ENCODE peak calls at places on chromosomes 4 and X, in five cellular contexts. Q is fibroblast of lung, V is right atrium auricular region, K is right lobe of liver, A is heart right ventricle. R is an unnamed sample. For H3K27me3, the result is how much of the 10 kb centered on the place peaks cover.

GRCh38 chr4:70902577-70903281 is 560 bp downstream of the MOB1B start:
- DNase-seq in Q (peak), K (no peak), V (no peak), A (no peak), R (no peak)

GRCh38 chr4:59838236-59838635 is 1361.9 kb upstream of the ADGRL3 start:
- DNase-seq in V (no peak), K (no peak), A (no peak), Q (no peak), R (no peak)

GRCh38 chrX:150338615-150339014 is 24.5 kb upstream of the MAMLD1 start:
- DNase-seq in K (no peak), A (no peak), Q (no peak), V (no peak), R (no peak)

GRCh38 chrX:134364711-134365110 is 95.3 kb upstream of the HPRT1 start:
- DNase-seq in A (no peak), K (no peak), Q (peak), V (no peak), R (no peak)

GRCh38 chr4:165204462-165204830 is 2.9 kb upstream of the KLHL2 start:
- DNase-seq in Q (peak), K (no peak), V (no peak), A (no peak), R (no peak)

GRCh38 chr4:151940926-151941617 is 180.3 kb upstream of the GATB start:
- DNase-seq in Q (no peak), A (no peak), K (no peak), V (no peak), R (no peak)

GRCh38 chrX:38800981-38801845 is at the start of gene MID1IP1:
- DNase-seq in K (peak), Q (peak), V (peak), A (peak), R (peak)

GRCh38 chrX:32572644-32573043 is 638.7 kb downstream of the DMD start:
- DNase-seq in Q (no peak), V (no peak), A (no peak), K (no peak), R (no peak)

GRCh38 chrX:105552395-105552794 is 269.9 kb upstream of the NRK start:
- DNase-seq in K (no peak), Q (peak), V (no peak), A (no peak), R (no peak)

GRCh38 chrX:132191938-132192337 is 27.3 kb downstream of the RAP2C start:
- DNase-seq in A (no peak), K (no peak), Q (no peak), V (no peak), R (no peak)

GRCh38 chr4:169385356-169385755 is 114.6 kb upstream of the SH3RF1 start:
- DNase-seq in Q (peak), V (no peak), A (no peak), K (no peak), R (no peak)

GRCh38 chrX:42544883-42545282 is 233.1 kb downstream of the PPP1R2C start:
- DNase-seq in V (no peak), K (no peak), Q (no peak), A (no peak), R (no peak)

GRCh38 chr4:72430050-72430449 is 139.0 kb downstream of the ADAMTS3 start:
- DNase-seq in K (no peak), A (no peak), V (no peak), Q (peak), R (no peak)

GRCh38 chr4:142264961-142265360 is 581.1 kb downstream of the INPP4B start:
- DNase-seq in K (no peak), Q (peak), A (no peak), V (no peak), R (no peak)

GRCh38 chr4:47531241-47531953 is 46.3 kb downstream of the ATP10D start:
- DNase-seq in Q (peak), K (no peak), A (peak), V (no peak), R (no peak)

GRCh38 chrX:10932842-10933440 is 178.2 kb upstream of the HCCS start:
- DNase-seq in A (no peak), K (no peak), Q (peak), V (no peak), R (no peak)

GRCh38 chr4:140238353-140239041 is 84.5 kb upstream of the MAML3 start:
- DNase-seq in V (peak), K (peak), Q (peak), A (peak), R (peak)

GRCh38 chr4:152843476-152844107 is 63.8 kb downstream of the ARFIP1 start:
- DNase-seq in Q (no peak), V (no peak), K (no peak), A (no peak), R (no peak)

GRCh38 chr4:133151301-133151680 is 2.2 kb downstream of the PCDH10 start:
- DNase-seq in Q (peak), V (no peak), A (no peak), K (no peak), R (no peak)

GRCh38 chr4:180913750-180914149 is 1329.5 kb upstream of the TENM3 start:
- DNase-seq in A (no peak), Q (no peak), V (no peak), K (no peak), R (no peak)

GRCh38 chrX:18674417-18674787 is 2.5 kb upstream of the RS1 start:
- DNase-seq in K (peak), V (peak), A (peak), Q (no peak), R (no peak)

GRCh38 chrX:154019633-154020499 is at the start of gene IRAK1:
- DNase-seq in Q (peak), A (peak), V (no peak), K (peak), R (no peak)

GRCh38 chr4:22897520-22898108 is 204.9 kb downstream of the GBA3 start:
- DNase-seq in Q (peak), K (no peak), V (no peak), A (no peak), R (no peak)

GRCh38 chrX:113929004-113929403 is 654.9 kb upstream of the HTR2C start:
- DNase-seq in V (no peak), K (no peak), Q (peak), A (no peak), R (no peak)

GRCh38 chrX:10172867-10173266 is 16.1 kb downstream of the CLCN4 start:
- DNase-seq in Q (no peak), V (no peak), K (no peak), A (no peak), R (no peak)

GRCh38 chr4:101393256-101393655 is 45.9 kb upstream of the PPP3CA start:
- DNase-seq in Q (peak), K (no peak), A (no peak), V (no peak), R (no peak)

GRCh38 chr4:47662975-47663374 is 174.9 kb downstream of the CORIN start:
- DNase-seq in Q (no peak), A (no peak), V (no peak), K (no peak), R (no peak)

GRCh38 chrX:15653961-15654360 is 10.6 kb downstream of the CLTRN start:
- DNase-seq in K (no peak), A (no peak), V (no peak), Q (no peak), R (no peak)

GRCh38 chr4:121728066-121728465 is 31.3 kb upstream of the ANXA5 start:
- DNase-seq in V (no peak), A (no peak), K (no peak), Q (peak), R (no peak)

GRCh38 chr4:127997534-127998388 is 32.6 kb downstream of the ABHD18 start:
- DNase-seq in K (no peak), V (no peak), Q (peak), A (no peak), R (no peak)

GRCh38 chrX:40054793-40055192 is 43.0 kb downstream of the BCOR start:
- DNase-seq in Q (no peak), A (no peak), V (no peak), K (no peak), R (no peak)

GRCh38 chr4:122152699-122153328 is 683 bp downstream of the BLTP1 start:
- DNase-seq in Q (peak), K (peak), V (peak), A (peak), R (no peak)

GRCh38 chrX:140480765-140481164 is 24.1 kb downstream of the SOX3 start:
- DNase-seq in V (no peak), A (no peak), Q (no peak), K (no peak), R (no peak)

GRCh38 chr4:38665846-38666490 is 2.0 kb downstream of the KLF3 start:
- DNase-seq in Q (no peak), K (no peak), V (no peak), A (no peak), R (no peak)
- H3K27ac ChIP-seq in Q (peak), K (peak), V (peak), A (peak), R (peak)

GRCh38 chr4:86600007-86600653 is 6.0 kb downstream of the PTPN13 start:
- DNase-seq in V (no peak), Q (no peak), K (no peak), A (no peak), R (no peak)
- H3K4me3 ChIP-seq in V (no peak), Q (no peak), K (no peak), A (no peak), R (no peak)

GRCh38 chr4:55122235-55122634 is 3.2 kb downstream of the KDR start:
- DNase-seq in V (no peak), K (no peak), A (no peak), Q (no peak), R (no peak)
- H3K27me3 ChIP-seq in V (under half), K (under half), A (under half), Q (under half), R (under half)

GRCh38 chr4:60926624-60927023 is 273.5 kb upstream of the ADGRL3 start:
- DNase-seq in K (no peak), A (no peak), Q (no peak), V (no peak), R (no peak)

GRCh38 chr4:60923075-60923474 is 277.1 kb upstream of the ADGRL3 start:
- DNase-seq in Q (no peak), A (no peak), K (no peak), V (no peak), R (no peak)
- H3K27ac ChIP-seq in Q (no peak), A (no peak), K (no peak), V (no peak), R (no peak)

DNA sequence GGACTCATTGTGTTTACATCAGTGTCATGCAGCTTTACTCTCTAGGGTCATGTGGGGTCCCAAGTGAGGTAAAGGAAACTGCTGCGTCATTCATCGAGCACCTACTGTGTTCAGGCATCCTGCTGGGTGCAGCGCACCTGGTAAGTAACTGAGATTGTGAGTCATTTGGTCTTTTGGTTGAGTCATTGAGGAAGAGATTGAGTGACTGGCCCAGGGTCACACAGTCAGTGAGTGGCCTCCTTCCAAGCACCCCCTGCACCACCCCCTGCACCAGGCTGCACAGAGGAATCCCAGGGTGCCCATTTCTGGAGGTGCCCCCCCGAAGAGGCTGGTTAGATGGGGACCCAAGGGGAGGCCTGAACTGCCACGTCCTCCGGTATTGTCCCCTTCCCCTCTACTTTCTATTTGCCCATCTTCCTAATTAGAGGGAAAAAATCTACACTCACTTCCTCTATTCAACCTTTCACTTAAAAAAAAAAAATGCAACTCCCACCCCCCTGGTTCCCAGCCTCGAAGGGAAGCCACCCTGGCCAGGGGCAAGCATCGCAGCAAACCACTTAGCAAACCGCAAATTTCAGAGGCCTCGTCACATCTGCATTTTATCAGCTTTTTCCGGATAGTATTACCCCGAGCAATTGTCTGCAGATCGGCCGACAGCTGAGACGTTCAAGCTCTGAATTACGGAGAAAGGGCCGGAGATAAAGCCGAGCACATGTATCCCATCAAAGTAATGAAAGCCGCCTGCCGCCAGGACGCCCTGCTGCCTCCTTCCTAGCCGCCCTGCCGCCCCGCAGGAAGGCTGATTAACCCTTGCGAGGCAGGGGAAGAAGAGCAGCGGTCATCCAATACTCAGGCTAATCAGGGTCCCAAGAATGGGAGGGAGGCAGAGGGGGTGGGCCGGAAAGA is 96.3 kb upstream of the MSX1 start:
- DNase-seq in K (no peak), Q (peak), V (no peak), A (no peak), R (no peak)
- H3K4me3 ChIP-seq in K (no peak), Q (no peak), V (no peak), A (no peak), R (no peak)